ENCODE peak calls at places on chromosomes 2 and 18, in ten cellular contexts. Q, U, J, E, W, N, Z, A, P and X are unnamed samples.

GRCh38 chr2:208269091-208269490 is 3.0 kb downstream of the PIKFYVE start:
- DNase-seq in W (no peak), U (no peak), Q (no peak), P (no peak), N (no peak), E (no peak), Z (no peak), J (no peak), A (no peak), X (no peak)

GRCh38 chr2:33015421-33016142 is 68.8 kb downstream of the LTBP1 start:
- DNase-seq in P (no peak), U (no peak), Z (peak), W (no peak), A (peak), E (peak), Q (no peak), J (peak), N (peak), X (peak)

GRCh38 chr18:23662309-23663263 is at the start of gene ANKRD29:
- DNase-seq in U (peak), Q (peak), P (no peak), N (no peak), W (peak), E (no peak), Z (peak), A (no peak), J (no peak), X (peak)

GRCh38 chr2:108492364-108492763 is 41.9 kb upstream of the LIMS1 start:
- DNase-seq in U (no peak), A (peak), P (no peak), W (no peak), J (peak), Z (peak), E (peak), Q (no peak), N (peak), X (peak)

GRCh38 chr2:157923598-157923997 is 47.5 kb upstream of the ACVR1 start:
- DNase-seq in E (no peak), Q (no peak), P (no peak), N (peak), J (peak), Z (no peak), A (no peak), W (no peak), U (no peak), X (no peak)

GRCh38 chr2:42754021-42754775 is 9.7 kb downstream of the OXER1 start:
- DNase-seq in A (no peak), Q (peak), W (no peak), N (peak), P (peak), Z (peak), J (peak), E (no peak), U (peak), X (no peak)

GRCh38 chr2:127423880-127424279 is 5.7 kb downstream of the PROC start:
- DNase-seq in J (no peak), W (no peak), N (no peak), U (no peak), E (no peak), P (no peak), Q (no peak), A (no peak), Z (no peak), X (no peak)

GRCh38 chr2:120231974-120232635 is 8.9 kb upstream of the TMEM185B start:
- DNase-seq in W (no peak), A (no peak), N (peak), U (no peak), Z (peak), P (peak), J (peak), E (no peak), Q (peak), X (no peak)

GRCh38 chr18:56034954-56035353 is 447.0 kb upstream of the TCF4 start:
- DNase-seq in N (no peak), Q (no peak), A (no peak), Z (no peak), W (no peak), E (no peak), U (no peak), P (no peak), J (peak), X (no peak)

GRCh38 chr18:43847164-43848091 is 570.1 kb upstream of the SYT4 start:
- DNase-seq in E (peak), Q (no peak), N (peak), J (peak), Z (peak), U (no peak), A (peak), P (no peak), W (peak), X (peak)

GRCh38 chr18:2513616-2514015 is 57.7 kb downstream of the METTL4 start:
- DNase-seq in Z (no peak), W (no peak), J (peak), A (no peak), P (no peak), N (peak), U (no peak), Q (no peak), E (no peak), X (no peak)

GRCh38 chr2:30265441-30266015 is 34.2 kb downstream of the LBH start:
- DNase-seq in E (no peak), Q (no peak), J (peak), P (no peak), N (peak), A (no peak), W (no peak), U (no peak), Z (peak), X (peak)

GRCh38 chr18:79485788-79486355 is 90.1 kb downstream of the NFATC1 start:
- DNase-seq in J (peak), Q (no peak), U (no peak), E (no peak), W (no peak), A (peak), Z (peak), P (no peak), N (peak), X (peak)

GRCh38 chr18:58012356-58012755 is 31.7 kb upstream of the NEDD4L start:
- DNase-seq in Q (no peak), U (no peak), P (no peak), A (no peak), N (no peak), J (no peak), Z (no peak), E (no peak), W (no peak), X (no peak)

GRCh38 chr2:239167011-239167673 is 233.7 kb downstream of the HDAC4 start:
- DNase-seq in U (peak), W (no peak), Z (no peak), Q (no peak), J (no peak), A (no peak), P (no peak), E (no peak), N (no peak), X (no peak)

GRCh38 chr18:79634593-79634992 is 45.0 kb upstream of the CTDP1 start:
- DNase-seq in A (no peak), P (no peak), J (no peak), U (no peak), N (no peak), Z (no peak), Q (no peak), W (no peak), E (no peak), X (peak)

GRCh38 chr2:149715005-149715592 is 127.5 kb upstream of the MMADHC start:
- DNase-seq in J (peak), E (no peak), P (no peak), Q (peak), Z (peak), W (peak), U (no peak), A (no peak), N (peak), X (peak)

GRCh38 chr2:158297606-158298005 is 158.9 kb downstream of the CCDC148 start:
- DNase-seq in W (no peak), P (no peak), Q (no peak), E (peak), Z (peak), U (no peak), J (no peak), A (no peak), N (no peak), X (no peak)

GRCh38 chr2:235672720-235673119 is 178.9 kb downstream of the AGAP1 start:
- DNase-seq in P (no peak), Z (no peak), U (no peak), Q (no peak), A (no peak), J (no peak), E (no peak), W (no peak), N (no peak), X (no peak)

GRCh38 chr2:161353543-161353942 is 45.3 kb downstream of the PSMD14 start:
- DNase-seq in Z (no peak), U (no peak), W (no peak), A (no peak), P (no peak), J (peak), N (peak), E (no peak), Q (no peak), X (no peak)

GRCh38 chr2:127083819-127084503 is 23.0 kb downstream of the BIN1 start:
- DNase-seq in Z (peak), P (no peak), A (peak), U (no peak), J (peak), N (peak), Q (no peak), W (no peak), E (peak), X (peak)

DNA sequence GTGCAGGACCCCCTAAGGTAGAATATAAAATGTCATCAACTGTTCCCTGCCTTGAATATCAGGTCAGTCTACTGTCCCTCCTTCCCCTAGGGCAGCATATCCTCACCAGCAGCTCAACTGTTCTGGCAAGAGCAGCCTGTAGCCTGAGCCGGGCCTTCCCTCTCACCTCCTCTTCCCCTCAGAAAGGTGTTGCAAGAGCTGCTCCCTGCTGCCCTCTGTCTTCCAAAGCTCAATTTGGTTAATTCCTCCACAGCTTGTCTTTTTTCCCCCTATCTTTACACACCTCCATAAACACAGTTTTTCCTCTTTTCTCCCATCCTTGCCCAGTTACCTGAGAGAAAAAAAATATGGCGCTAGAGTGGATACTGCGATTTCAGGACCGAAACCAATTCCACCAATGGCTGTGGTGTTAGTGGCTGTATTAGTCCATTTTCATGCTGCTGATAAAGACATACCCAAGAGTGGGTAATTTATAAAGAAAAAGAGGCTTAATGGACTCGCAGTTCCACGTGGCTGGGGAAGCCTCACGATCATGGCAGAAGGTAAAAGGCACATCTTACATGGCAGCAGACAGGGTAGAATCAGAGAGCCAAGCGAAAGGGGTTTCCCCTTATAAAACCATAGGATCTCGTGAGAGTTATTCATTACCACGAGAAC is 184.7 kb downstream of the MREG start:
- DNase-seq in Z (peak), N (peak), E (no peak), U (peak), J (peak), P (peak), W (peak), Q (peak), A (no peak), X (peak)
- TF ChIP-seq CTCF in Z (peak), N (peak), E (peak), U (peak), J (peak), P (no peak), W (peak), Q (peak), A (peak), X (peak)

GRCh38 chr2:113234721-113235346 is 43.9 kb downstream of the PAX8 start:
- DNase-seq in A (no peak), E (no peak), U (no peak), W (no peak), Z (no peak), P (no peak), J (no peak), Q (no peak), N (no peak), X (no peak)

GRCh38 chr2:113240150-113240914 is 38.4 kb downstream of the PAX8 start:
- DNase-seq in U (peak), E (no peak), W (no peak), A (peak), J (peak), P (peak), Z (peak), Q (no peak), N (peak), X (peak)

GRCh38 chr2:113233593-113234550 is 44.8 kb downstream of the PAX8 start:
- DNase-seq in W (no peak), A (no peak), U (no peak), P (no peak), Z (peak), J (no peak), E (no peak), Q (peak), N (peak), X (no peak)

GRCh38 chr2:113237604-113238003 is 41.1 kb downstream of the PAX8 start:
- DNase-seq in Z (no peak), J (no peak), N (no peak), U (no peak), W (no peak), Q (no peak), P (no peak), A (no peak), E (no peak), X (no peak)

DNA sequence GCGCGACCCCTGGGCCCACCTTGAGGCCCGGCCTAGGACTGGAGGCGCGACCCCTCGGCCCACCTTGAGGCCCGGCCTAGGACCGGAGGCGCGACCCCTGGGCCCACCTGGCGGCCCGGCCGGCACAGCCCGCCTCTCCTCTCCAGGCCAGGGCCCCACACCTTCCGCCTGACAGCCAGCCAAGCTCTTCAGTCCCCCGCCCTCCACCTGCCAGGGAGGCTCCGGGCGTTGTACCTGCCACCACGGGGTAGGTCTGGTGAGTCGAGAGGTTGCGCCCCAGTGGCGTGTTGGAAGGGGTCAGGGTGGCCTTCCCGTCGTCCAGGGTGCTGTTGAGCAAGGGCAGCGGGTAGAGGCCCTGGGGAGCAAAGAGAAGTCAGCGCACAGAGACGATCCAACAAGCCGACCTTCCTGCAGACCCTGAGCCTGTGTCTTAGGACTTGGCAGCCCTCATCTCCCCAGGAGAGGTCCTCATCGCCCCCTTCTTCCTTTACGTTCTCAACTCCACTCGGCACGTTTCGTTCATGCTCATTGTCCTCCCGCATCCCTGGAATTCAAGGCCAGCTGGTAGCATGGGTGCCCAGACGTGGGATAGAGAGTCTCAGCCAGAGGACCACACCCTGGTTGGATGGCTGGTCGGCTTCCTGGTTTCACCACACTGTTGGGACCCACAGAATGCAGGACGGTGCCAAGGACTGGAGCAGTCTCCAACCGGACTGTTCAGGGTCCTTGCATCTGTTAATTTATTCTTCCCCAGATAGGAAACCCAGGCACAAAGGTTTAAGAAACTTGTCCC is 42.2 kb downstream of the PAX8 start:
- DNase-seq in Q (no peak), Z (no peak), W (no peak), E (no peak), N (no peak), U (no peak), P (no peak), A (no peak), J (peak), X (no peak)
- H3K4me3 ChIP-seq in Q (no peak), Z (peak), W (no peak), E (no peak), N (peak), U (no peak), P (peak), A (peak), J (peak), X (peak)

GRCh38 chr2:29012211-29012681 is 31.1 kb downstream of the TOGARAM2 start:
- DNase-seq in W (no peak), Q (peak), A (no peak), Z (peak), N (peak), U (peak), P (peak), J (peak), E (no peak), X (peak)

GRCh38 chr2:29009711-29010677 is 28.9 kb downstream of the TOGARAM2 start:
- DNase-seq in A (no peak), Z (no peak), P (no peak), Q (no peak), W (no peak), U (no peak), J (no peak), N (no peak), E (no peak), X (no peak)

GRCh38 chr2:29010946-29011649 is 30.0 kb downstream of the TOGARAM2 start:
- DNase-seq in Z (no peak), U (peak), A (peak), N (peak), P (peak), Q (peak), J (peak), E (no peak), W (peak), X (peak)

GRCh38 chr2:29013046-29013780 is 32.1 kb downstream of the TOGARAM2 start:
- DNase-seq in U (no peak), A (no peak), P (no peak), E (no peak), W (no peak), Q (no peak), Z (no peak), J (no peak), N (peak), X (no peak)

DNA sequence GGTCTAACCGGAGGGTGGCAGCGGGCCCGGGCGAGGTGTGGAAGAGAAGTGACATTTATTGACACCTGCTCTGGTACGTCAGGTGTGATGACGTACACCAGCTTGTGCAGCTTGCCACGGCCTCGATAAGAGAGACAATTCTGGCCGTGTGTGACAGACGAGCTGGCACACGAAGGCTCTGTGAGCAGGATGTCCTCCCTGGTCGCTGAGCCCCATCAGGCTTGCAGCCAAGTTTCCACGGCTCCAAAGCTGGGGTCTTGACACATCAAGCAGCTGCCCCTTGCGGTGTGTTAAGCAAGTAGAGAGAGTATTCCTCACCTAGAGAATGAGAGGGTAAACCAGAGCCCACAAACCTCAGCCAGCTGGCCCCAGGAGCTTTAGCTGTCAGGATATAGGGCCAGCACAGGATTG is 30.6 kb downstream of the TOGARAM2 start:
- DNase-seq in W (no peak), P (peak), U (peak), J (peak), N (peak), A (no peak), Q (peak), Z (no peak), E (no peak), X (no peak)
- TF ChIP-seq CTCF in W (no peak), P (no peak), U (no peak), J (no peak), N (peak), A (peak), Q (no peak), Z (no peak), E (no peak), X (no peak)

GRCh38 chr2:177733322-177733855 is 339.2 kb downstream of the PDE11A start:
- DNase-seq in Q (no peak), Z (no peak), N (no peak), U (no peak), P (no peak), A (no peak), E (no peak), W (peak), J (no peak), X (no peak)

GRCh38 chr2:177735318-177735803 is 337.2 kb downstream of the PDE11A start:
- DNase-seq in W (no peak), Q (no peak), P (no peak), N (no peak), Z (no peak), J (no peak), E (no peak), A (no peak), U (no peak), X (no peak)

GRCh38 chr2:177740718-177741117 is 331.9 kb downstream of the PDE11A start:
- DNase-seq in W (no peak), N (no peak), J (peak), A (no peak), P (no peak), E (no peak), Z (peak), U (no peak), Q (no peak), X (no peak)

GRCh38 chr2:177741866-177742265 is 330.7 kb downstream of the PDE11A start:
- DNase-seq in A (no peak), P (no peak), U (no peak), W (no peak), E (no peak), N (no peak), Z (no peak), J (no peak), Q (no peak), X (no peak)

GRCh38 chr2:177738461-177739234 is 333.9 kb downstream of the PDE11A start:
- DNase-seq in P (no peak), N (no peak), A (no peak), W (no peak), E (no peak), J (no peak), U (no peak), Q (no peak), Z (no peak), X (no peak)
- H3K4me3 ChIP-seq in P (no peak), N (no peak), A (no peak), W (no peak), E (no peak), J (no peak), U (no peak), Q (no peak), Z (no peak), X (no peak)